ENCODE peak calls at places on chromosome 16, in five cellular contexts. K is CD8-positive, alpha-beta T cell; H is CD4-positive, alpha-beta T cell; T is PC-3; C is progenitor cell of endocrine pancreas. M is an unnamed sample.

GRCh38 chr16:85416267-85417109 is 196.6 kb upstream of the GSE1 start:
- DNase-seq in H (peak), K (peak), C (no peak), T (peak), M (peak)

GRCh38 chr16:55655709-55656694 is at the start of gene SLC6A2:
- DNase-seq in T (no peak), K (no peak), C (peak), H (no peak), M (peak)

GRCh38 chr16:14428043-14428442 is 202.0 kb downstream of the PARN start:
- DNase-seq in T (no peak), K (no peak), C (no peak), H (no peak), M (no peak)

GRCh38 chr16:30561212-30561816 is 3.1 kb upstream of the ZNF764 start:
- DNase-seq in H (no peak), K (no peak), C (no peak), T (no peak), M (no peak)

GRCh38 chr16:10277597-10277996 is 95.4 kb upstream of the GRIN2A start:
- DNase-seq in T (no peak), H (no peak), C (no peak), K (no peak), M (no peak)

GRCh38 chr16:788399-789126 is at the start of gene CHTF18:
- DNase-seq in C (peak), H (peak), K (peak), T (peak), M (peak)

GRCh38 chr16:57984443-57985203 is 13.7 kb upstream of the CNGB1 start:
- DNase-seq in H (peak), C (peak), K (peak), T (no peak), M (peak)

GRCh38 chr16:69367980-69368379 is 16.4 kb upstream of the TMED6 start:
- DNase-seq in C (no peak), T (no peak), K (no peak), H (no peak), M (no peak)

GRCh38 chr16:90061437-90061836 is 15.7 kb downstream of the PRDM7 start:
- DNase-seq in K (no peak), H (no peak), C (no peak), T (no peak), M (no peak)

GRCh38 chr16:87366930-87367329 is 16.6 kb downstream of the FBXO31 start:
- DNase-seq in H (no peak), K (no peak), T (no peak), C (no peak), M (no peak)

GRCh38 chr16:88192601-88193000 is 190.2 kb upstream of the ZNF469 start:
- DNase-seq in H (no peak), T (no peak), K (no peak), C (no peak), M (no peak)

GRCh38 chr16:88599092-88599733 is 29.0 kb downstream of the ZC3H18 start:
- DNase-seq in C (no peak), K (no peak), H (no peak), T (no peak), M (no peak)

GRCh38 chr16:9014389-9014788 is 50.7 kb upstream of the USP7 start:
- DNase-seq in K (no peak), T (no peak), C (no peak), H (no peak), M (no peak)

GRCh38 chr16:83602797-83603735 is 204.7 kb upstream of the HSBP1 start:
- DNase-seq in C (no peak), H (no peak), K (no peak), T (no peak), M (no peak)

GRCh38 chr16:56983211-56983751 is 6.1 kb upstream of the NLRC5 start:
- DNase-seq in T (no peak), C (no peak), H (no peak), K (no peak), M (no peak)

GRCh38 chr16:89009343-89010209 is 32.6 kb upstream of the CBFA2T3 start:
- DNase-seq in H (no peak), T (peak), K (peak), C (peak), M (no peak)

GRCh38 chr16:81524382-81524781 is 79.8 kb downstream of the CMIP start:
- DNase-seq in C (no peak), T (no peak), H (peak), K (peak), M (no peak)

DNA sequence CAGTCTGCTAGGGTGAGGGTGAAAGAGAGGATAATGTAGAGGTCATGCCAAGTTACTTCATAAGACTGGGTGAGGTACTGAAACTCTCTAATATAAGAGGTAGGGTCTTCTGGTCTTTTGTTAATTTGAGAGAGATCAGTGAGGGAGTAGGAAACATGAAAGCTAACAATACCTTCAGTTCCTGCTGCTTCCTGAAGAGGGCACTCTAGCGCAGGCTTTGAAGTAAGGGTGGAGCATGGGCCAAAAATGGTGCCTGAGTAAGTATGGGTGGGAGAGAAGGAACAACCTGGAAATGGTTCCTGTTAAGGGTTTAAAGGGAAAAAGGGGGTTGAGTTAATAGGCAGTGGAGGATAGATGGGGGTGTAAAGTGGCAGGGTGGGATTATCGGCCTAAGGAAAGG is 2449.5 kb downstream of the TP53TG3F start:
- DNase-seq in C (no peak), H (no peak), K (no peak), T (no peak), M (no peak)
- TF ChIP-seq CTCF in C (no peak), H (no peak), K (no peak), T (peak), M (peak)

GRCh38 chr16:48044117-48044516 is 111.7 kb downstream of the ABCC12 start:
- DNase-seq in K (no peak), T (no peak), H (no peak), C (no peak), M (no peak)

GRCh38 chr16:48047755-48048154 is 108.0 kb downstream of the ABCC12 start:
- DNase-seq in K (no peak), T (no peak), C (no peak), H (no peak), M (no peak)

GRCh38 chr16:48047273-48047672 is 108.5 kb downstream of the ABCC12 start:
- DNase-seq in K (no peak), C (no peak), H (no peak), T (no peak), M (no peak)

GRCh38 chr16:48041861-48042435 is 113.8 kb downstream of the ABCC12 start:
- DNase-seq in C (peak), H (no peak), K (no peak), T (peak), M (no peak)
- TF ChIP-seq CTCF in C (peak), H (no peak), K (no peak), T (peak), M (peak)

DNA sequence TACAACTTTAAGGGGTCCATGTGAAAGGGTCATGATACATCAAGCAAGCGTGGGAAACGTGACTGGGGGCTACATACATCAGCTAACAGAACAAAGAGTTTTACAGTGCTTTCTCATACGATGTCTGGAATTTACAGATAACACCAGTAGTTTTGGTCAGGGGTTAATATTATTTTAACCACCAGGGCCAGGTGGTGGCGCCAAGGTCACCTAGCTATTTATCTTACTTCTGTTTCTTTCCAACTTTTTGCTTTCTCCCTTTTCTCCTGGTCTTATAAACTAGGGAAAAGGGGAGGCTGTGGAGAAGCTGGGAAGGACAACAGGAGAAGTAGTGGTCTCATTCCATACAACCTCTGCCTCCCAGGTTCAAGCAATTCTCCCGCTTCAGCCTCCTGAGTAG is 37.9 kb downstream of the CLEC3A start:
- DNase-seq in K (no peak), H (no peak), C (no peak), T (no peak), M (no peak)
- TF ChIP-seq CTCF in K (no peak), H (no peak), C (no peak), T (no peak), M (peak)

DNA sequence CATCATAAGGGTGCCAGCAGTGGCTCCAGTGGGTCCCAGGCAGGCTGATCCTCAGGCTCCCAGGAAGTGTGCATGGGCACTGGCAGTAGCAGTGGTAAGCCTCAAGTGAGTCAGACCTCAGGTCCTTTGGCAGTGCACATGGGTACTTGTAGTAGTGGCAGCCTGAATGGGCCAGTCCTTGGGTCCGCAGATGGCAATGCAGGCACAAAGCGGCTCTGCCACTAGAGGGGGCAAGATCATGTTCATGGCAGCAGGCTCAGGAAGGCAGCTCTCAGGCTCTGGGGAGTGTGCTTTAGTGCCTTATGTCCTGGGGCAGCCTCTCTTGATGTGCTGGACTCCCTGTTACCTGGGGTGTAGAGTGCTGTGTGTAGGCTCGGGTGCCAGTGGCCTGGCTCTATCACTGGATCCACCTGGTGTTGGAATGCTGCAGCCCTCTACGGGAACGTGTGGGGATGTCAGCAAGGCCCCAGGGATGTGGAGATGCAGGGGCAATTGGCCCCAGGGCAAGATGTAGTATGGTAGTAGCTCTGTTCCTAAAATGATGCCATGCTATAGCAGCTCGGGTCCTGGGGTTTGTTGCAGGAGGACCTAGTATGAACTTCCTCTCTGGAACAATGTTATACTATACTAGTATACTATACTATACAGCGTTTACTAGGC is 11.0 kb downstream of the ACSM3 start:
- DNase-seq in C (peak), K (peak), T (peak), H (peak), M (peak)
- TF ChIP-seq CTCF in C (peak), K (peak), T (peak), H (peak), M (peak)

DNA sequence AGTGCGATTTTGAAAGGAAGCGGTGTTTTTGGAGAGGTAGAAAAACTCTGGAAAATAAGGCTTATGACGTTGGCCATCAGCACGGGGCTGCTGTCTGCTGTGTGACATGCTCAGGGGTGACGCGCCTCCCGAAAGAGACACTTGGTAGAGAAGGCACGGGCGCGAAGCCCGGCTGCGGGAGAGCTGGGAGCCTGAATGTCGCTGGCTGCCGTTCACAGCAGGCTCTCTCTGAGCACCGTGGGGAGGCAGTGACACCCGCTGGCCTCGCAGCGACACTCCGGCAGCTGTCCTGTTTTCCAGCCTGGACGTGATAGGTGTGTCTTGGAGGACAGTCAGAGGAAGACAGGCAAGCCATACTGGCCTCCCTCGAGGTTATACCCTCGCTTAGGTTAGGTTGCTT is 759.1 kb upstream of the RBFOX1 start:
- DNase-seq in K (no peak), T (no peak), H (no peak), C (peak), M (no peak)
- TF ChIP-seq CTCF in K (no peak), T (no peak), H (no peak), C (peak), M (no peak)

GRCh38 chr16:12171706-12172105 is 195.2 kb downstream of the SNX29 start:
- DNase-seq in K (no peak), C (no peak), H (no peak), T (no peak), M (no peak)
- TF ChIP-seq CTCF in K (no peak), C (no peak), H (no peak), T (no peak), M (no peak)

DNA sequence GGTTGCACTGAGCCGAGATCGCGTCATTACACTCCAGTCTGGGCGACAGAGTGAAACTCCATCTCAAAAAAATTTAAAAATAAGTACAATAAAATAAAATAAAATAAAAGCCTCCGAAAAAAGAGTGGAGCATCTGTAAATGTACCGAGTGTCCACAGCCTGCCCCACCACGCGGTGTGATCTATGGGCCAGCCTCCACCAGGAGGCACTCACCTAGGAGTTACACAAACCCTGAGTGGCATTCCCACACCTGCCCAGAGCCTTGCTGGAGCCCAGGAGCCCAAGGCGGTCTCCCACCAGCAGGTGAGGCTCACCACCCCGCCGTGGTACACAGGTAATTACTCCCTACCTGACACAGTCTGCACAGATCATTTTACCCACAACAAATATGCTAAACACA is 183.2 kb downstream of the ZNF423 start:
- DNase-seq in H (no peak), C (no peak), T (no peak), K (no peak), M (no peak)
- TF ChIP-seq CTCF in H (no peak), C (no peak), T (no peak), K (no peak), M (no peak)

GRCh38 chr16:27084296-27085065 is 17.8 kb downstream of the C16orf82 start:
- DNase-seq in K (no peak), T (no peak), C (no peak), H (no peak), M (no peak)

GRCh38 chr16:27085182-27085581 is 18.5 kb downstream of the C16orf82 start:
- DNase-seq in K (no peak), C (no peak), T (no peak), H (no peak), M (no peak)

GRCh38 chr16:27083861-27084261 is 17.1 kb downstream of the C16orf82 start:
- DNase-seq in H (no peak), T (no peak), C (no peak), K (no peak), M (no peak)

DNA sequence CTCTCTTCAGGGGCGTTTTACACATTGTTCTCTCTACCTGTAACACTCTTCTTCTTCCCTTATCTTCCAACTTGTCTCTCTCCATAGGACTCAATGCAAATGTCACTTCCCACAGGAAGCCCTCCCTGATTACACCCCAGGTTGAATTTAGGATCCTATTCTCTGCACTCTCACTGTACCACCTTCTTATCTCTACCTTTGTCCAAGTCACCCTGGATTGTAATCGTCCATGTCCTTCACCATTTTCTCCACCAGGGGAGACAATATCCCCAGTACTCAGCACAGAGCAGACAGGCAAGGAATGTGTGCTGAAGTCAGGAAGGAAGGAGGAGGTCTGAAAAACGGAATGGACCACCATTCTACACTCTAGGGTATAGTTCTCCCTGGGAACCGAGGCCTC is 14.1 kb downstream of the C16orf82 start:
- DNase-seq in C (no peak), K (no peak), T (peak), H (no peak), M (no peak)
- TF ChIP-seq CTCF in C (peak), K (no peak), T (peak), H (peak), M (peak)

GRCh38 chr16:15887283-15887682 is 1.1 kb downstream of the CEP20 start:
- DNase-seq in H (no peak), T (no peak), K (no peak), C (no peak), M (no peak)

GRCh38 chr16:15886078-15886477 is 2.3 kb downstream of the CEP20 start:
- DNase-seq in T (no peak), C (no peak), H (no peak), K (no peak), M (no peak)

GRCh38 chr16:15891508-15891907 is 3.1 kb upstream of the CEP20 start:
- DNase-seq in T (no peak), K (no peak), C (no peak), H (no peak), M (no peak)

GRCh38 chr16:15885560-15886001 is 2.8 kb downstream of the CEP20 start:
- DNase-seq in T (no peak), C (no peak), H (no peak), K (no peak), M (no peak)

DNA sequence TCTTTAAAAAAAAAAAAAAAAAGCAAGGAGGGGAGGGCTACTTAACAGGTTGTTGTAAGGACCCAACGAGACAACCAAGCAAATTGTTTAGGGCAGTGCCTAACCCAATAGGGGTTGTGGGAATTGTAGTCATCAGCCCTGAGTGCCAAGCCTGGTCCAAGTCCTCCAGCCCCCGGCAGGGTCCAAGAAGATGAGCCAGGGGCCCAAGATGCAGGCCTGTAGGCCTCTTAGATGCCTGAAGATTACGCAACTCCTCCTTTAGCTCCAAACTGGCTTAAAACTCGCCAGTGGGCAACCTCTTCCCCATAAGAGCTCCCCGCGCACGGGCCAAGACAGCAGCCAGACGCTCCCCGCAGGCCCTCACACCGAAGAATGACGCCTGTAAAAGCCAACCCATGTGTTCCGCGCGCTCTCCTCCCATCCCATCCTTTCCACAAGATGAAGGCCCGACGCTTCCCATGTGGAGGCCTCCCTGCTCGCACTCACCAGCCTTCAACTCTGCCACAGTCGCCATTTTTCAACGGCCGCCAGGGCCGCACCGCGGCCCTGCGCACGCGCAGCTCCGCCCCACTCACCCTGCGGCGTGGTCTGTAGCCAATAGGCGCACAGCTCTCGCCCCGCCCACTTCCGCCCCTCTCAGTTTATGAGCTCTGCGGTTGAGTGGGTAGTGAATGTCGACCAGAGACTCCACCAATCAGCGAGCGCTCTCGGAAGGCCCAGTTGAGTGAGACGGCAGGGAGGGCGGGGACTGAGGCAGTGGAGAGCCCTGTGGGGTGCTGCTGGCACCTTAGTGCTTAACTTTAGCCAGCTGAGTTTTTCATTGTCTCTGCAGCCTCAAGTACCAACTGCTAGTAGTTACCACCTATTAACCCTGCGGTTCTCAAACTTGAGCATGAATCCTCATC is at the start of gene CEP20:
- DNase-seq in T (peak), C (peak), H (peak), K (peak), M (peak)
- TF ChIP-seq CTCF in T (no peak), C (no peak), H (no peak), K (no peak), M (no peak)

M was measured in GM13977.